ENCODE peak calls at places on chromosome 6, in four cellular contexts. N is HEK293T, T is HepG2, Z is H1. U is an unnamed sample.

GRCh38 chr6:36691612-36692011 is 6.0 kb upstream of the RAB44 start:
- DNase-seq in N (no peak), T (no peak), Z (no peak), U (no peak)

GRCh38 chr6:27007020-27007419 is 240.5 kb upstream of the PRSS16 start:
- DNase-seq in N (no peak), T (no peak), Z (no peak), U (no peak)

GRCh38 chr6:105430685-105431084 is 27.8 kb upstream of the PREP start:
- DNase-seq in N (no peak), T (no peak), Z (no peak), U (no peak)

GRCh38 chr6:12882761-12883290 is 166.3 kb downstream of the PHACTR1 start:
- DNase-seq in N (no peak), T (no peak), Z (no peak), U (no peak)

GRCh38 chr6:81820979-81821378 is 68.5 kb upstream of the TENT5A start:
- DNase-seq in N (no peak), T (no peak), Z (no peak), U (no peak)

GRCh38 chr6:15586528-15586927 is 76.3 kb downstream of the DTNBP1 start:
- DNase-seq in N (no peak), T (no peak), Z (no peak), U (no peak)

GRCh38 chr6:10963113-10963512 is 76.3 kb downstream of the SYCP2L start:
- DNase-seq in N (no peak), T (no peak), Z (no peak), U (no peak)

GRCh38 chr6:102114402-102114801 is 720.9 kb downstream of the GRIK2 start:
- DNase-seq in N (peak), T (peak), Z (no peak), U (peak)

GRCh38 chr6:34583861-34584604 is 27.9 kb upstream of the SPDEF start:
- DNase-seq in N (no peak), T (no peak), Z (no peak), U (no peak)

GRCh38 chr6:593907-594212 is 63.0 kb downstream of the HUS1B start:
- DNase-seq in N (no peak), T (no peak), Z (peak), U (no peak)

GRCh38 chr6:4323322-4323721 is 187.9 kb upstream of the ECI2 start:
- DNase-seq in N (no peak), T (no peak), Z (no peak), U (no peak)

DNA sequence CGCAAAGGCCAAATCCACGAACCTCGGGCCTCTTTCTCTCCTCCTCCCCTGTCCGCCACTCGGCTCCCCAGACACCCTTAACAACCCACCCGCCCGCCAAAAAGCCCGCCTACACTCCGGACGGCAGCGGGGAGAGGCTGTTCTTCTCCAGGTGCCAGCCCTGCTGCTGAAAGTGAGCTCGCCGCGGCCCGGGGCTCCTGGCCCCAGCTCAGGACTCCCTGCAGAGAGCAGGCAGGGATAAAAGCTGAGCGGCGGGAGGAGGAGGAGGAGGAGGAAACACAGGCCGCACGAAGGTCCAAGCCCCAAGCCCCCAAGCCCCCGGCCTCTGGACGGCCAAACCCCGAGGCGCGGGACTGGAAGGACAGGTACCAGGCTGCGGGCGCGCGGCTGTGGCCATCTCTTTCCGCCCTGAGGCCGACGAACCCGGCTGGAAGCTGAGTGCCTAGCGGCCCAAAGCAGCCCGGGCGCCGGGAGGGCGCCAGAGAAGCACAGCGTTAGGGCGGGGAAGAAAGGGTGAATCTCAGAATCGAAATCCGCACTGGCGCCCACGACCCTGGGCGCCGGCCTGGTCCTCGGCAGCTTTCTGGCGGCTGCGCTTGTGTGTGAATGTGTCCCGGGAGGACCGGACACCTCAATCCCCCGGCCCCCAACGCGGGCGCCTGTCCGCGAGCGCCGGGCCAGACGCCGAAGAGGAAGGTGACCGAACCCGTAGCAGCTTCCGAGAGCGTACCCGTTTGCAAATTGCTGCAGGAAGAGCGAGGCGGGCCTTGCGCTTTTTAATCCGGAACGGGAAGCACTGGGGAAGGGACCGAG is 3.2 kb downstream of the NRN1 start:
- DNase-seq in N (peak), T (no peak), Z (peak), U (no peak)
- TF ChIP-seq SUZ12 in N (no peak), T (no peak), Z (peak), U (no peak)

GRCh38 chr6:43838276-43839036 is 68.4 kb downstream of the VEGFA start:
- DNase-seq in N (peak), T (peak), Z (no peak), U (no peak)
- TF ChIP-seq SUZ12 in N (no peak), T (no peak), Z (no peak), U (no peak)

DNA sequence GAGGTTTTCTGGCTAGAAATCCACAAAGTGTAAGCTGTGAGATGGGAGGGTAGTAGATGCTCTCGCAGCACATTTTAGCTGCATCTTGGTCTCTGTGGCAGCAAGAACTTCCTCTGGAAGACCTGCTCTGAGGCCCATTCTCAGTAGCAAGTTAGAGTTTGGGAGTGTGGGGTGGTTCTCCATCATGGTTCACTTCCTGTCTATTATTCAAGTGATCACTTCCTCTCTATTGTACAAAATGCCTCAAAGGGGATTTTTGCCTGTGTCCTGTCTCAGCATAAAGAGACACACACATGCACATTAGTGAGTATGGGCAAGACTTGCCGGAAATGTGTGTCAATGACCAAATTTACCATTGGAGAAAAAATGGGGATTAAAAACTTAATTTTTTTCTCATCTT is 42.5 kb downstream of the LYRM2 start:
- DNase-seq in N (no peak), T (no peak), Z (no peak), U (no peak)
- TF ChIP-seq SUZ12 in N (no peak), T (no peak), Z (no peak), U (no peak)

GRCh38 chr6:28458577-28458976 is 15.3 kb upstream of the ZSCAN23 start:
- DNase-seq in N (no peak), T (no peak), Z (no peak), U (no peak)

GRCh38 chr6:28468056-28468455 is 24.8 kb upstream of the ZSCAN23 start:
- DNase-seq in N (no peak), T (no peak), Z (no peak), U (no peak)

GRCh38 chr6:28462401-28462800 is 19.1 kb upstream of the ZSCAN23 start:
- DNase-seq in N (no peak), T (no peak), Z (no peak), U (no peak)
- TF ChIP-seq SUZ12 in N (no peak), T (no peak), Z (no peak), U (no peak)

DNA sequence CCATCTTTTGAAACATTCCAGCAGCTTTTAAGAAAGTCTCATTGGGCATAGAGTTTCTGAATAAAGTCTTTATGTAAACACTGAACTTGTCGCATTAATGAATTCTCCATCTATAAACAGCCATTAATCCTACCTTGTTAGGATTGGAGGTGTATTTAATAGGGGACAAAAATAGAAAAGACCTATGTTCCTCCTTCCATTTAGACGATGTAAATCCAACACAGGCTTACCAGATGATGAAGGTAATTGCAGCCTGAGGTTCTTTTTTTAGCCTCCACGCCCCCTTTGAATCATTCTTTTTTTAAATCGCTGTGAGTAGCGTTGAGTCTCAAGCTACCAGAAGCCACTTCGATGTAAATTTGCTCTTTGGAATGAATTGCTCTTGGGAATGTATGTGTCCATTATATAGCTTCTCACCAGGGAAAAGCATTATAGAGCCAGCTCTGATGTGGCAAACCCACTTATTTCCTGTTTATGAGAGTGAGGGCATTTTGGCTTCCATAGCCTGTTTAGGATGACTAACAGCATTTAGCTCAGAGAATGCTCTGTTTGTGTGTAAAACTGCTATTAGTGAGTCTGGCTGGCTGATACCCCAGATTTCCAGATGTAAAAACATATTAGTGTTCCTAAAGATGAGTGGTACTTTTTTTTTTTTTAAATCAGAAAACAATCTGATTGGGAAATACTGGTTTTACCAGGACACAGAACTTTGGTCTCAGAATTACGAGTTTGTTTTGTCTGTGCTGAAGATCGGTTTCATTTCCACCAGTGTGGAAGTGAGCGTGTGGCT is 74.9 kb upstream of the CLDN20 start:
- DNase-seq in N (no peak), T (peak), Z (no peak), U (no peak)
- TF ChIP-seq SUZ12 in N (no peak), T (no peak), Z (no peak), U (no peak)